ENCODE peak calls at places on chromosome 12, in five cellular contexts. Z is DND-41, Y is BE2C, I is lung, U is ascending aorta. L is an unnamed sample. For H3K4me1, the result is how much of the 10 kb centered on the place peaks cover.

GRCh38 chr12:107134558-107134957 is 41.2 kb upstream of the CRY1 start:
- DNase-seq in I (no peak), Y (peak), Z (peak), U (no peak), L (peak)

GRCh38 chr12:41992029-41992428 is 152.6 kb downstream of the GXYLT1 start:
- DNase-seq in U (no peak), I (no peak), Z (no peak), Y (no peak), L (no peak)

GRCh38 chr12:92193846-92194245 is 48.2 kb upstream of the BTG1 start:
- DNase-seq in Z (no peak), I (no peak), Y (no peak), U (no peak), L (no peak)

GRCh38 chr12:94803939-94804338 is 153.6 kb upstream of the TMCC3 start:
- DNase-seq in Z (no peak), U (no peak), I (no peak), Y (no peak), L (no peak)

GRCh38 chr12:29241821-29242591 is 92.9 kb downstream of the FAR2 start:
- DNase-seq in Y (peak), U (no peak), Z (no peak), I (peak), L (no peak)

GRCh38 chr12:120121766-120122293 is 5.3 kb upstream of the RAB35 start:
- DNase-seq in I (no peak), U (no peak), Z (no peak), Y (no peak), L (no peak)

GRCh38 chr12:62873826-62874448 is 61.0 kb downstream of the PPM1H start:
- DNase-seq in Y (no peak), Z (no peak), I (no peak), U (no peak), L (no peak)

GRCh38 chr12:57213068-57213715 is 3.4 kb upstream of the NXPH4 start:
- DNase-seq in Z (peak), I (peak), Y (peak), U (peak), L (peak)

GRCh38 chr12:104456950-104457745 is 400 bp downstream of the CHST11 start:
- DNase-seq in Y (peak), I (peak), Z (peak), U (no peak), L (peak)

GRCh38 chr12:116310082-116310481 is 32.6 kb upstream of the MED13L start:
- DNase-seq in Y (no peak), U (no peak), I (no peak), Z (no peak), L (no peak)

GRCh38 chr12:39672976-39673375 is 53.4 kb upstream of the ABCD2 start:
- DNase-seq in Z (no peak), Y (no peak), U (no peak), I (no peak), L (no peak)

GRCh38 chr12:61037792-61038191 is 1222.4 kb upstream of the USP15 start:
- DNase-seq in I (no peak), Y (no peak), Z (no peak), U (no peak), L (no peak)

GRCh38 chr12:12868836-12869235 is 22.5 kb upstream of the GPRC5A start:
- DNase-seq in Y (no peak), I (no peak), U (no peak), Z (no peak), L (no peak)

GRCh38 chr12:66819587-66819986 is 140.7 kb upstream of the GRIP1 start:
- DNase-seq in I (no peak), U (no peak), Z (no peak), Y (no peak), L (no peak)

GRCh38 chr12:72511906-72512305 is 239.7 kb downstream of the TRHDE start:
- DNase-seq in U (no peak), I (no peak), Y (no peak), Z (no peak), L (no peak)

GRCh38 chr12:19168634-19169033 is 39.1 kb downstream of the PLEKHA5 start:
- DNase-seq in U (no peak), Z (no peak), I (no peak), Y (no peak), L (no peak)

GRCh38 chr12:30067156-30067555 is 283.4 kb upstream of the TMTC1 start:
- DNase-seq in Z (no peak), U (no peak), I (no peak), Y (no peak), L (no peak)

GRCh38 chr12:38543151-38543550 is 226.6 kb downstream of the ALG10B start:
- DNase-seq in I (peak), Z (no peak), U (no peak), Y (no peak), L (no peak)

GRCh38 chr12:95784286-95784685 is 6.3 kb downstream of the NTN4 start:
- DNase-seq in Y (no peak), Z (no peak), I (no peak), U (no peak), L (no peak)

GRCh38 chr12:30537228-30537627 is 158.4 kb downstream of the IPO8 start:
- DNase-seq in Y (no peak), U (no peak), I (no peak), Z (no peak), L (no peak)

GRCh38 chr12:42957136-42957535 is 367.6 kb upstream of the PRICKLE1 start:
- DNase-seq in I (no peak), Y (no peak), U (no peak), Z (no peak), L (no peak)

GRCh38 chr12:93317227-93317626 is 60.5 kb upstream of the NUDT4 start:
- DNase-seq in Z (no peak), Y (no peak), U (no peak), I (no peak), L (no peak)

GRCh38 chr12:93336344-93336743 is 41.4 kb upstream of the NUDT4 start:
- DNase-seq in Y (no peak), Z (no peak), U (no peak), I (no peak), L (no peak)

GRCh38 chr12:123120452-123121166 is 30.3 kb downstream of the PITPNM2 start:
- DNase-seq in Z (no peak), U (no peak), I (no peak), Y (no peak), L (no peak)

GRCh38 chr12:130764475-130765185 is 48.5 kb upstream of the RIMBP2 start:
- DNase-seq in Z (no peak), Y (no peak), I (no peak), U (no peak), L (no peak)

GRCh38 chr12:21839776-21840175 is 65.3 kb upstream of the KCNJ8 start:
- DNase-seq in U (no peak), I (no peak), Y (no peak), Z (no peak), L (no peak)

GRCh38 chr12:118356809-118357326 is 15.8 kb downstream of the TAOK3 start:
- DNase-seq in Y (no peak), Z (no peak), U (no peak), I (no peak), L (no peak)

GRCh38 chr12:115838952-115839351 is 438.5 kb downstream of the MED13L start:
- DNase-seq in U (no peak), Z (no peak), Y (no peak), I (no peak), L (no peak)

GRCh38 chr12:48119834-48120195 is 651 bp downstream of the PFKM start:
- DNase-seq in Z (no peak), U (no peak), I (no peak), Y (no peak), L (no peak)

GRCh38 chr12:107702106-107702505 is 16.5 kb downstream of the PWP1 start:
- DNase-seq in Z (no peak), I (no peak), Y (no peak), U (no peak), L (no peak)

GRCh38 chr12:24479131-24479530 is 469.8 kb downstream of the BCAT1 start:
- DNase-seq in Y (no peak), I (no peak), Z (no peak), U (no peak), L (no peak)

GRCh38 chr12:40439771-40440492 is 215.1 kb downstream of the LRRK2 start:
- DNase-seq in Y (no peak), Z (no peak), I (no peak), U (no peak), L (no peak)

GRCh38 chr12:22018860-22019259 is 27.2 kb upstream of the CMAS start:
- DNase-seq in U (no peak), Y (no peak), Z (no peak), I (no peak), L (no peak)

GRCh38 chr12:98699568-98699967 is 54.5 kb downstream of the APAF1 start:
- DNase-seq in U (no peak), I (no peak), Z (no peak), Y (no peak), L (no peak)

GRCh38 chr12:67520611-67521010 is 127.9 kb upstream of the DYRK2 start:
- DNase-seq in Y (no peak), I (no peak), U (no peak), Z (no peak), L (no peak)

GRCh38 chr12:6215932-6216494 is 15.8 kb downstream of the CD9 start:
- DNase-seq in U (peak), Z (no peak), Y (no peak), I (peak), L (no peak)

GRCh38 chr12:40446385-40446784 is 221.6 kb downstream of the LRRK2 start:
- DNase-seq in I (no peak), Y (no peak), U (no peak), Z (no peak), L (no peak)

GRCh38 chr12:53053223-53054111 is 3.6 kb downstream of the TNS2 start:
- DNase-seq in Y (no peak), U (no peak), I (peak), Z (no peak), L (peak)
- H3K4me1 ChIP-seq in Y (under half), U (under half), I (under half), Z (under half), L (under half)

GRCh38 chr12:4202918-4203317 is 70.6 kb upstream of the CCND2 start:
- DNase-seq in Y (no peak), U (no peak), I (no peak), Z (no peak), L (no peak)

GRCh38 chr12:4202482-4202881 is 71.1 kb upstream of the CCND2 start:
- DNase-seq in I (no peak), U (no peak), Z (no peak), Y (no peak), L (no peak)

GRCh38 chr12:4197922-4198763 is 75.4 kb upstream of the CCND2 start:
- DNase-seq in U (no peak), Z (no peak), I (no peak), Y (no peak), L (no peak)

GRCh38 chr12:4203772-4204376 is 69.7 kb upstream of the CCND2 start:
- DNase-seq in Z (no peak), U (no peak), Y (no peak), I (no peak), L (no peak)

GRCh38 chr12:4201333-4202105 is 72.0 kb upstream of the CCND2 start:
- DNase-seq in U (no peak), Y (no peak), Z (no peak), I (no peak), L (no peak)
- H3K4me1 ChIP-seq in U (under half), Y (under half), Z (under half), I (under half), L (under half)

DNA sequence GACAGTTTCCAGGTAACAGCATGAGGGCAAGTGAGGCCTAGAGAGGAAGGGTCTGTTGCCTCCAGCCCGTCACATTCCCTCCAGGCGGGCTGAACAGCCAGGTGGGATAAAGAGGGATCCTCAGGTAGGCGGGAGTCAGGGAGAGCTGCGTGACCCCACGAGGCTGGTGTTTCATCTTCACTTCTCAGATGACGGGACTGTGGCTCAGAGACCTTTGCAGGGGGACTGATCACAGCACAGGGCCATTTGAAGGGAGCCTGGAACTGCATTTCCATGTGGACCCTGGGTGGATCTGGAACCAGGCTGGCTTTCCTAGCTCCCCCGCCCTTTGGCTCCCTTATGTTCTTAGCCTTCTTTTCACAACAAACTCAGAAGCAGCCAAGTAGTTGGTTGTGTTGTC is 37.4 kb downstream of the SH2B3 start:
- DNase-seq in U (no peak), Y (no peak), I (no peak), Z (no peak), L (no peak)
- H3K4me1 ChIP-seq in U (under half), Y (under half), I (half or more), Z (under half), L (half or more)

DNA sequence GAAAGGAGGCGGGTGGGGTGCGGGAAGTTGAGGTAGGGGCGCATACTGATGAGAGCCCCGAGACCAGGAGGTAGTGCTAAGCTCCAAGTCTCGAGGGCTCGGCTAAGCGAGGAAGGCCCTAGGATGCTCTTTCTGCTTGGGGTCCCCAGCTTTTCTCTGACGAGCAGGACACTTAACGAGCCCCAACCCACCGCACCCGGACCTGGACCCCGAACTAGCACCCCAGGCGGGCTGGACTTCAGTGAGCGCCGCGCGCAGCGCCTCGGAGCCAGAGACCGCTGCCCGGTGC is 4.7 kb upstream of the C1QL4 start:
- DNase-seq in U (no peak), I (no peak), Y (no peak), Z (no peak), L (no peak)
- H3K4me1 ChIP-seq in U (under half), I (under half), Y (under half), Z (under half), L (under half)

DNA sequence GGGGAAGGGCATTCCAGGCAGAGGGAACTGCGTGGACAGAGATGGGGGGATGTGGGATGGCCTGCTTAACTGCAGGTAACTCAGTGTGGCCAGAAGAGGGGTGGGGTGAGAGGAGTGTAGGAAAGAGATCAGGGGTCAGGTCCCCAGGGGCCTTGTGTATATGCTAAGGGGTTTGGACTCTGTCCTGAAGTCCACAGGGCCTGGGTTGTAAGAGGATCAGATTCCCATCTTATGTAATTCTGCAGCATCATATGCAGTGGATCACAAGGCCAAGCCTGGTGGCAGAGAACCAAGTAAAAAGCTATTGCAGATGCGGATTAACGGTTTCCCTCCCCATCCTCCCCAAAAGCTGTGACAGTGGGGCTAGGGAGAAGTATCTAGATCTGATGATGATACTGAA is 8.7 kb downstream of the TCTN1 start:
- DNase-seq in I (no peak), U (no peak), Y (no peak), Z (no peak), L (no peak)
- H3K4me1 ChIP-seq in I (under half), U (under half), Y (under half), Z (under half), L (under half)

GRCh38 chr12:80958162-80958561 is 20.4 kb upstream of the LIN7A start:
- DNase-seq in Z (no peak), I (no peak), Y (no peak), U (no peak), L (no peak)
- H3K4me1 ChIP-seq in Z (under half), I (under half), Y (under half), U (under half), L (under half)

DNA sequence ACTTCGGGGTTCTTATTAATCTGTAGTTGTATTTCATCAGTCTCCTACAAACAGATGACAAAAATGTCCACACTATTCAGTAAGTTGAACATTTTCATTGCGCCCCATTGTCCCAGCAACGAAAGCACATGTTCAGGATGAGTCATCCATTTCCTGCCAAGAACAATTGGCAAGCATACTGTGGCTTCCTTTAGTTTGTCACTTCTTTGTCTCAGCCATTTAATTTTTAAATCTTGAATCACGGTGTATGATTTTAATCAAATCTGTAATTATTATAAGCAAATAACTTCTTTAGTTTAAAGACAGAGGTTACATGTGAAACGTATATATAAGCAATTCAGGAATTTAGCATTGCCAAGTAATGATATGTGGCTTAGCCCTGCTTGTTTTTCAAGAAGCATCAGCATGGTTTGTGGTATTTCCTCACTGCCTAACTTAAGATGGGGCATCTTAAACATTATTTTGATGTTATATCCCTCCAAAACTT is 211.3 kb upstream of the KRR1 start:
- DNase-seq in Y (peak), Z (peak), U (no peak), I (peak), L (peak)
- H3K4me1 ChIP-seq in Y (under half), Z (under half), U (under half), I (under half), L (under half)

L was measured in CD8-positive, alpha-beta memory T cell.